ENCODE peak calls at places on chromosomes 7 and 10, in four cellular contexts. One of them, this sample, is unnamed.

GRCh38 chr7:88429382-88429781 is 122.7 kb upstream of the STEAP4 start:
- DNase-seq in Panc1: no peak
- DNase-seq in lung: no peak
- DNase-seq in GM12865: no peak
- DNase-seq in this sample: no peak

GRCh38 chr10:47104101-47104707 is 193.0 kb downstream of the PTPN20 start:
- DNase-seq in GM12865: no peak
- DNase-seq in lung: no peak
- DNase-seq in Panc1: no peak
- DNase-seq in this sample: no peak

GRCh38 chr7:40647719-40648118 is 512.9 kb downstream of the SUGCT start:
- DNase-seq in GM12865: no peak
- DNase-seq in Panc1: no peak
- DNase-seq in lung: no peak
- DNase-seq in this sample: no peak

GRCh38 chr10:84542552-84542951 is 214.2 kb downstream of the CCSER2 start:
- DNase-seq in Panc1: no peak
- DNase-seq in lung: no peak
- DNase-seq in GM12865: no peak
- DNase-seq in this sample: no peak

GRCh38 chr10:82625497-82626151 is 750.6 kb downstream of the NRG3 start:
- DNase-seq in GM12865: no peak
- DNase-seq in lung: no peak
- DNase-seq in Panc1: no peak
- DNase-seq in this sample: no peak

GRCh38 chr7:48148311-48148710 is 22.9 kb upstream of the ABCA13 start:
- DNase-seq in GM12865: no peak
- DNase-seq in Panc1: no peak
- DNase-seq in lung: no peak
- DNase-seq in this sample: no peak

GRCh38 chr10:510415-510881 is 179.0 kb downstream of the DIP2C start:
- DNase-seq in lung: no peak
- DNase-seq in Panc1: no peak
- DNase-seq in GM12865: no peak
- DNase-seq in this sample: no peak

GRCh38 chr10:132146941-132147915 is 39.5 kb upstream of the DPYSL4 start:
- DNase-seq in GM12865: no peak
- DNase-seq in lung: no peak
- DNase-seq in Panc1: no peak
- DNase-seq in this sample: no peak

GRCh38 chr7:81886211-81886764 is 116.4 kb upstream of the HGF start:
- DNase-seq in GM12865: no peak
- DNase-seq in lung: no peak
- DNase-seq in Panc1: no peak
- DNase-seq in this sample: no peak

GRCh38 chr10:100825946-100826660 is 80.7 kb downstream of the PAX2 start:
- DNase-seq in Panc1: no peak
- DNase-seq in lung: no peak
- DNase-seq in GM12865: no peak
- DNase-seq in this sample: no peak

GRCh38 chr10:22816298-22816653 is 101.9 kb upstream of the PIP4K2A start:
- DNase-seq in lung: no peak
- DNase-seq in Panc1: peak
- DNase-seq in GM12865: peak
- DNase-seq in this sample: no peak

GRCh38 chr7:95028683-95029082 is 121.3 kb downstream of the PPP1R9A start:
- DNase-seq in Panc1: no peak
- DNase-seq in GM12865: no peak
- DNase-seq in lung: no peak
- DNase-seq in this sample: no peak

DNA sequence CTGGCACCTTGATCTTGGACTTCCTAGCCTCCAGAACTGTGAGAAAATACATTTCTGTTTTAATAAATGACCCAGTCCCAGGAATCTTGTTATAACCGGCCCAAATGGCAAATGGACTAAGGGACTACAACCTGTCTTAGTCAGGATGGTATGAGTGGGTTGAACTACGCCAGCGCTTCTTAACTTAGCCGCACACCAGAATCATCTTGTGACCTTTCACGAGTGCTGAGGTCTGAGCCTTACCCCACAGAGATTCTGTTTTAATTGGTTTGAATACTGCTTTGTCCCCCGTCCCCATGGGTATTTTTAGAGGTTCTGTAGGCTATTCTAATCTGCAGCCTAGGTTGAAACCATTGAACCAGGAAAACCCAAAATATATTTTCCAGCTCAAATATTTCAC is 48.0 kb downstream of the PFKFB3 start:
- DNase-seq in lung: no peak
- DNase-seq in GM12865: no peak
- DNase-seq in Panc1: no peak
- DNase-seq in this sample: no peak
- H3K4me3 ChIP-seq in lung: no peak
- H3K4me3 ChIP-seq in GM12865: no peak
- H3K4me3 ChIP-seq in Panc1: no peak
- H3K4me3 ChIP-seq in this sample: no peak

GRCh38 chr10:30151581-30152389 is 92.4 kb upstream of the JCAD start:
- DNase-seq in lung: peak
- DNase-seq in Panc1: peak
- DNase-seq in GM12865: peak
- DNase-seq in this sample: no peak
- TF ChIP-seq CTCF in lung: no peak
- TF ChIP-seq CTCF in Panc1: no peak
- TF ChIP-seq CTCF in GM12865: no peak
- TF ChIP-seq CTCF in this sample: no peak

GRCh38 chr10:13717571-13717935 is 130.8 kb downstream of the PRPF18 start:
- DNase-seq in Panc1: no peak
- DNase-seq in lung: no peak
- DNase-seq in GM12865: no peak
- DNase-seq in this sample: peak

GRCh38 chr10:13719411-13719810 is 132.6 kb downstream of the PRPF18 start:
- DNase-seq in lung: no peak
- DNase-seq in Panc1: no peak
- DNase-seq in GM12865: no peak
- DNase-seq in this sample: no peak

GRCh38 chr10:13717936-13718772 is 131.4 kb downstream of the PRPF18 start:
- DNase-seq in lung: peak
- DNase-seq in GM12865: peak
- DNase-seq in Panc1: no peak
- DNase-seq in this sample: peak

GRCh38 chr10:13720699-13721098 is 133.9 kb downstream of the PRPF18 start:
- DNase-seq in lung: no peak
- DNase-seq in Panc1: no peak
- DNase-seq in GM12865: no peak
- DNase-seq in this sample: no peak

DNA sequence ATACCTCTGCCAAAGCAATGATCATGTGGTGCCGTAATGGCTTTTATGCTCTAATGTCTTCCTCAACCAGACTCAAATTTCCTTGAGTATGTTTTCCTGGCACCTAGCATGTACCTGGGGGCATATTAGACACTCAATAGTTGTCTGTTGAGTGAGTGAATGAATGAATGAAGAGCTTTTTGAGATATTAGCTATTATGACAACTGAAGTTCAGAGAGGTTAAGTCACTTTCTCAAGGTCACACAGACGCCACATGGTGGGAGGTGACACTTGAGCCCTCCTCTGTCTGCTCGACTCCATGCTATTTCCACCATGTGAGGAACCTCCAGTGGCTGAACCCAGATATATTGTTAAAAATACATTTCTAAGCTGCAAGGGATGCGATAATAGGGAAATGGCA is 132.1 kb downstream of the PRPF18 start:
- DNase-seq in lung: no peak
- DNase-seq in Panc1: no peak
- DNase-seq in GM12865: no peak
- DNase-seq in this sample: no peak
- H3K4me3 ChIP-seq in lung: no peak
- H3K4me3 ChIP-seq in Panc1: no peak
- H3K4me3 ChIP-seq in GM12865: no peak
- H3K4me3 ChIP-seq in this sample: no peak

GRCh38 chr10:90817173-90817889 is 40.5 kb downstream of the HTR7 start:
- DNase-seq in lung: no peak
- DNase-seq in GM12865: no peak
- DNase-seq in Panc1: no peak
- DNase-seq in this sample: no peak

GRCh38 chr10:90813592-90814365 is 44.1 kb downstream of the HTR7 start:
- DNase-seq in Panc1: no peak
- DNase-seq in GM12865: no peak
- DNase-seq in lung: no peak
- DNase-seq in this sample: no peak

GRCh38 chr10:90822508-90822907 is 35.3 kb downstream of the HTR7 start:
- DNase-seq in Panc1: no peak
- DNase-seq in GM12865: no peak
- DNase-seq in lung: no peak
- DNase-seq in this sample: no peak

GRCh38 chr10:90818736-90819135 is 39.1 kb downstream of the HTR7 start:
- DNase-seq in GM12865: no peak
- DNase-seq in lung: no peak
- DNase-seq in Panc1: no peak
- DNase-seq in this sample: no peak
- TF ChIP-seq CTCF in GM12865: no peak
- TF ChIP-seq CTCF in lung: no peak
- TF ChIP-seq CTCF in Panc1: no peak
- TF ChIP-seq CTCF in this sample: no peak

DNA sequence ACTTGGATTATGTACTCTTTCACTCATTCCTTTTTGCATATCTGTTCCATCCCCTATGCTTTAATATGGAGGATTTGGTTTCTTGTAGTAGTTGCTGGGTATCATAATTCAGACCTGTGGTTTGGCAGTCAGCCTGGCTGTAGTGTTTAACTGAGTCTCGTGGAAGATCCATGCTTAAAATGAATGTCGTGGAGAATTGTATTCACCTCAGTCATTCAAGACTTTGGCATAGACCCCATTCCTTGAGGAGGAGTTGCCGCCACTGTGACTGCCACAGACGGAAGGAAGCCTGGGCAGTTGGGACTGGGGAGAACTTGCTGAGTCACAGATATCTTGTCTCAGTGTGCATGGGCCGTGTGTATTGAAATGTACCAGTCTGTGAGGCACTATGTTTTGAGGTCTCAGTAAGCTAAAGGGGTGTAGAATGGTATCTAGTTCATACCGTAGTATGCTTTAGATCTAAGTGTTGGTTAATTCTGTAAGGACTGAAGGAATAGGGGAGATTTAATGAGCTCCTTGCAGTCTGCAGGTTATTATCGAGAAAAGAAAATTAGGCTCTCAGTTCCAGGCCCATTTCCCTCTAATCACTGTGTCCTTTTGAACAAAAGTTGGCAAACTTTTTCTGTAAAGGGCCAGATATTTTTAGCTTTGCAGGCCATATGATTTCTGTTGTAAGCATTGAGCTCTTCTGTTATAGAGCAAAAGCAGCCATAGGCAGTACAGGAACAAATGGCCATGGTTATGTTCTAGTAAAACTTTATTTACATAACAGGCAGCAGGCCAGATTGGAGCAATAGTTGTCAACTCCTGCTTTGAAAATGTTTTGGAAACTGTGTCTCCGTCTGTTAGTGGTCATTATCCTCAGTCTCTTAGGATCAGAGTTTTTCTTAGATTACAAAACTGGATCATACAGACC is 76.8 kb downstream of the TPST1 start:
- DNase-seq in Panc1: no peak
- DNase-seq in lung: no peak
- DNase-seq in GM12865: no peak
- DNase-seq in this sample: peak
- H3K4me3 ChIP-seq in Panc1: no peak
- H3K4me3 ChIP-seq in lung: no peak
- H3K4me3 ChIP-seq in GM12865: no peak
- H3K4me3 ChIP-seq in this sample: no peak

GRCh38 chr10:69474688-69475432 is 23.6 kb downstream of the TSPAN15 start:
- DNase-seq in GM12865: no peak
- DNase-seq in lung: no peak
- DNase-seq in Panc1: no peak
- DNase-seq in this sample: no peak
- TF ChIP-seq CTCF in GM12865: no peak
- TF ChIP-seq CTCF in lung: no peak
- TF ChIP-seq CTCF in Panc1: no peak
- TF ChIP-seq CTCF in this sample: no peak

GRCh38 chr10:55629792-55630490 is 731.1 kb downstream of the ZWINT start:
- DNase-seq in GM12865: no peak
- DNase-seq in lung: no peak
- DNase-seq in Panc1: peak
- DNase-seq in this sample: no peak
- H3K4me3 ChIP-seq in GM12865: no peak
- H3K4me3 ChIP-seq in lung: peak
- H3K4me3 ChIP-seq in Panc1: peak
- H3K4me3 ChIP-seq in this sample: no peak

GRCh38 chr7:43199333-43199732 is 86.9 kb downstream of the HECW1 start:
- DNase-seq in GM12865: no peak
- DNase-seq in Panc1: no peak
- DNase-seq in lung: no peak
- DNase-seq in this sample: no peak
- TF ChIP-seq CTCF in GM12865: no peak
- TF ChIP-seq CTCF in Panc1: no peak
- TF ChIP-seq CTCF in lung: no peak
- TF ChIP-seq CTCF in this sample: no peak